ENCODE peak calls at places on chromosomes 12 and 14, in eight cellular contexts. U is RWPE1; X is Ammon's horn; F is OCI-M1; H is amygdala; B is MCF 10A; J is stimulated activated CD8-positive, alpha-beta memory T cell treated with anti-CD3 and anti-CD28 coated beads, Interleukin-15, amount 100 ng/mL, for 1 hour; Z is NCI-H1436. N is an unnamed sample.

GRCh38 chr14:100158566-100159106 is 809 bp downstream of the DEGS2 start:
- DNase-seq in J (no peak), B (no peak), Z (no peak), H (no peak), U (no peak), F (no peak), X (no peak), N (no peak)

GRCh38 chr12:18250313-18250916 is 10.9 kb upstream of the PIK3C2G start:
- DNase-seq in B (peak), H (no peak), F (peak), Z (peak), J (no peak), X (peak), U (peak), N (peak)

GRCh38 chr14:68502196-68502595 is 290.7 kb downstream of the ZFP36L1 start:
- DNase-seq in J (no peak), Z (no peak), X (no peak), F (no peak), U (no peak), B (no peak), H (no peak), N (no peak)

GRCh38 chr12:10191865-10192264 is 13.0 kb downstream of the TMEM52B start:
- DNase-seq in J (no peak), H (no peak), Z (no peak), U (no peak), B (peak), X (no peak), F (no peak), N (no peak)

GRCh38 chr12:28711411-28711810 is 437.7 kb upstream of the FAR2 start:
- DNase-seq in Z (no peak), U (no peak), B (no peak), X (no peak), J (no peak), H (no peak), F (no peak), N (no peak)

GRCh38 chr12:3035815-3036702 is 41.1 kb upstream of the TSPAN9 start:
- DNase-seq in X (peak), U (peak), F (peak), J (no peak), H (peak), B (no peak), Z (no peak), N (no peak)

GRCh38 chr14:57526942-57527341 is 33.3 kb upstream of the CCDC198 start:
- DNase-seq in B (peak), U (no peak), H (no peak), J (no peak), X (no peak), Z (no peak), F (no peak), N (no peak)

GRCh38 chr14:88519907-88520306 is 34.9 kb downstream of the PTPN21 start:
- DNase-seq in J (no peak), F (no peak), B (no peak), H (no peak), U (no peak), X (no peak), Z (no peak), N (no peak)

GRCh38 chr12:53431187-53431586 is 7.5 kb downstream of the AMHR2 start:
- DNase-seq in B (peak), Z (no peak), X (no peak), F (no peak), U (no peak), H (no peak), J (no peak), N (no peak)

GRCh38 chr12:132475304-132476037 is 14.5 kb upstream of the FBRSL1 start:
- DNase-seq in J (no peak), Z (no peak), F (peak), U (no peak), H (no peak), B (no peak), X (no peak), N (peak)

GRCh38 chr12:122855985-122856831 is 21.0 kb downstream of the HIP1R start:
- DNase-seq in H (no peak), U (no peak), B (no peak), X (no peak), F (no peak), Z (no peak), J (no peak), N (no peak)

GRCh38 chr14:92890830-92891598 is 31.9 kb upstream of the CHGA start:
- DNase-seq in Z (peak), J (no peak), X (no peak), F (no peak), U (no peak), H (no peak), B (no peak), N (no peak)

GRCh38 chr12:19166387-19166786 is 36.9 kb downstream of the PLEKHA5 start:
- DNase-seq in F (no peak), U (no peak), B (no peak), H (no peak), X (no peak), J (no peak), Z (no peak), N (no peak)

GRCh38 chr14:67575684-67576083 is 24.4 kb downstream of the PIGH start:
- DNase-seq in J (no peak), U (no peak), X (no peak), F (peak), Z (no peak), B (no peak), H (no peak), N (peak)

GRCh38 chr12:6938353-6939186 is 5.0 kb upstream of the RNU7-1 start:
- DNase-seq in Z (no peak), X (no peak), J (no peak), F (no peak), U (no peak), H (no peak), B (no peak), N (no peak)

GRCh38 chr12:132146772-132147422 is 2.6 kb downstream of the NOC4L start:
- DNase-seq in U (no peak), J (no peak), H (no peak), Z (no peak), B (no peak), F (no peak), X (no peak), N (no peak)

GRCh38 chr12:109726511-109727038 is 12.9 kb downstream of the FAM222A start:
- DNase-seq in J (no peak), X (no peak), U (no peak), Z (peak), H (no peak), B (no peak), F (no peak), N (no peak)

GRCh38 chr12:109844983-109845841 is 12.0 kb upstream of the TRPV4 start:
- DNase-seq in Z (peak), F (peak), X (peak), H (peak), U (peak), B (peak), J (peak), N (peak)

GRCh38 chr12:128800606-128801005 is 23.2 kb downstream of the SLC15A4 start:
- DNase-seq in F (no peak), X (no peak), U (no peak), Z (no peak), H (no peak), J (no peak), B (no peak), N (no peak)

GRCh38 chr14:70821916-70822705 is 12.8 kb upstream of the MAP3K9 start:
- DNase-seq in Z (no peak), F (no peak), B (peak), U (peak), J (no peak), H (peak), X (peak), N (peak)

N was measured in MV-4-11.